ENCODE peak calls at places on chromosomes 12 and 14, in seven cellular contexts. One of them, this sample, is unnamed.

GRCh38 chr12:54220092-54220557 is 31.3 kb upstream of the SMUG1 start:
- DNase-seq in KBM-7: peak
- DNase-seq in EL: peak
- DNase-seq in fibroblast of pulmonary artery: peak
- DNase-seq in GM06990: peak
- DNase-seq in upper lobe of right lung: peak
- DNase-seq in mesothelial cell of epicardium: peak
- DNase-seq in this sample: peak

GRCh38 chr12:125263385-125263784 is 198.2 kb downstream of the AACS start:
- DNase-seq in KBM-7: no peak
- DNase-seq in EL: no peak
- DNase-seq in fibroblast of pulmonary artery: no peak
- DNase-seq in GM06990: no peak
- DNase-seq in upper lobe of right lung: no peak
- DNase-seq in mesothelial cell of epicardium: no peak
- DNase-seq in this sample: no peak

GRCh38 chr14:34461334-34462131 is 507 bp downstream of the SPTSSA start:
- DNase-seq in KBM-7: peak
- DNase-seq in EL: peak
- DNase-seq in fibroblast of pulmonary artery: peak
- DNase-seq in GM06990: no peak
- DNase-seq in upper lobe of right lung: peak
- DNase-seq in mesothelial cell of epicardium: peak
- DNase-seq in this sample: no peak

GRCh38 chr12:92784795-92785562 is 82.2 kb downstream of the PLEKHG7 start:
- DNase-seq in KBM-7: peak
- DNase-seq in EL: peak
- DNase-seq in fibroblast of pulmonary artery: peak
- DNase-seq in GM06990: peak
- DNase-seq in upper lobe of right lung: no peak
- DNase-seq in mesothelial cell of epicardium: no peak
- DNase-seq in this sample: peak

GRCh38 chr12:14955876-14956811 is 5.3 kb downstream of the ARHGDIB start:
- DNase-seq in KBM-7: peak
- DNase-seq in EL: no peak
- DNase-seq in fibroblast of pulmonary artery: no peak
- DNase-seq in GM06990: peak
- DNase-seq in upper lobe of right lung: no peak
- DNase-seq in mesothelial cell of epicardium: no peak
- DNase-seq in this sample: no peak

GRCh38 chr14:90521121-90521929 is 124.5 kb downstream of the CALM1 start:
- DNase-seq in KBM-7: no peak
- DNase-seq in EL: no peak
- DNase-seq in fibroblast of pulmonary artery: peak
- DNase-seq in GM06990: no peak
- DNase-seq in upper lobe of right lung: no peak
- DNase-seq in mesothelial cell of epicardium: no peak
- DNase-seq in this sample: no peak

GRCh38 chr12:11724888-11725310 is 75.4 kb downstream of the ETV6 start:
- DNase-seq in KBM-7: peak
- DNase-seq in EL: peak
- DNase-seq in fibroblast of pulmonary artery: peak
- DNase-seq in GM06990: no peak
- DNase-seq in upper lobe of right lung: no peak
- DNase-seq in mesothelial cell of epicardium: no peak
- DNase-seq in this sample: no peak

GRCh38 chr14:76115010-76115422 is 36.7 kb upstream of the GPATCH2L start:
- DNase-seq in KBM-7: no peak
- DNase-seq in EL: no peak
- DNase-seq in fibroblast of pulmonary artery: no peak
- DNase-seq in GM06990: no peak
- DNase-seq in upper lobe of right lung: no peak
- DNase-seq in mesothelial cell of epicardium: no peak
- DNase-seq in this sample: no peak

GRCh38 chr14:58171090-58171489 is 19.1 kb upstream of the ARMH4 start:
- DNase-seq in KBM-7: peak
- DNase-seq in EL: peak
- DNase-seq in fibroblast of pulmonary artery: peak
- DNase-seq in GM06990: no peak
- DNase-seq in upper lobe of right lung: peak
- DNase-seq in mesothelial cell of epicardium: peak
- DNase-seq in this sample: peak

This sample was measured in GM13976.